ENCODE peak calls at places on chromosome 17, in four cellular contexts. E is heart right ventricle, B is thoracic aorta, F is A549. D is an unnamed sample.

GRCh38 chr17:78915872-78916632 is 9.1 kb downstream of the TIMP2 start:
- DNase-seq in B (no peak), E (peak), F (peak), D (peak)

GRCh38 chr17:82938486-82939212 is 98.8 kb upstream of the ZNF750 start:
- DNase-seq in E (no peak), B (no peak), F (no peak), D (no peak)

GRCh38 chr17:74147966-74148365 is 55.5 kb upstream of the RPL38 start:
- DNase-seq in E (no peak), F (no peak), B (no peak), D (no peak)

GRCh38 chr17:65865715-65866425 is 304.4 kb upstream of the AXIN2 start:
- DNase-seq in F (no peak), B (no peak), E (no peak), D (no peak)

GRCh38 chr17:74461646-74462045 is 4.8 kb upstream of the CD300A start:
- DNase-seq in B (no peak), E (no peak), F (no peak), D (no peak)

GRCh38 chr17:40290629-40291296 is 3.1 kb downstream of the CDC6 start:
- DNase-seq in F (peak), E (peak), B (no peak), D (peak)

GRCh38 chr17:74772071-74772470 is 4.1 kb downstream of the NAT9 start:
- DNase-seq in F (no peak), B (no peak), E (no peak), D (no peak)

GRCh38 chr17:73119631-73120030 is 27.1 kb upstream of the SLC39A11 start:
- DNase-seq in E (no peak), F (no peak), B (no peak), D (no peak)

GRCh38 chr17:2083613-2084128 is 28.8 kb downstream of the HIC1 start:
- DNase-seq in F (peak), E (no peak), B (no peak), D (no peak)

GRCh38 chr17:1177099-1177996 is 2.4 kb downstream of the ABR start:
- DNase-seq in E (peak), F (no peak), B (no peak), D (peak)

GRCh38 chr17:31687505-31688126 is 171.4 kb downstream of the COPRS start:
- DNase-seq in F (no peak), E (no peak), B (no peak), D (no peak)

GRCh38 chr17:9465216-9465921 is 110.3 kb downstream of the STX8 start:
- DNase-seq in F (no peak), E (no peak), B (no peak), D (peak)

GRCh38 chr17:67481808-67482207 is 104.7 kb downstream of the PITPNC1 start:
- DNase-seq in E (no peak), B (no peak), F (no peak), D (peak)

GRCh38 chr17:45402916-45403315 is 29.8 kb downstream of the ARHGAP27 start:
- DNase-seq in F (no peak), E (no peak), B (no peak), D (no peak)

GRCh38 chr17:13843862-13844640 is 225.3 kb upstream of the COX10 start:
- DNase-seq in F (no peak), B (no peak), E (no peak), D (no peak)

GRCh38 chr17:17694229-17695081 is 13.2 kb downstream of the RAI1 start:
- DNase-seq in E (peak), F (peak), B (peak), D (peak)

GRCh38 chr17:8186787-8187516 is 3.0 kb downstream of the BORCS6 start:
- DNase-seq in F (peak), B (peak), E (peak), D (peak)

GRCh38 chr17:29393451-29393850 is 3.3 kb downstream of the TAOK1 start:
- DNase-seq in F (no peak), B (no peak), E (no peak), D (peak)

GRCh38 chr17:80882926-80883685 is 108.5 kb upstream of the CHMP6 start:
- DNase-seq in B (no peak), F (no peak), E (no peak), D (no peak)

GRCh38 chr17:10316986-10317834 is 55.6 kb downstream of the MYH13 start:
- DNase-seq in F (peak), B (peak), E (peak), D (no peak)

GRCh38 chr17:1222321-1222720 is 42.5 kb upstream of the ABR start:
- DNase-seq in B (no peak), E (no peak), F (no peak), D (no peak)

GRCh38 chr17:77182205-77182604 is 41.4 kb downstream of the SEC14L1 start:
- DNase-seq in F (no peak), E (no peak), B (no peak), D (no peak)

GRCh38 chr17:35537569-35538209 is at the start of gene SLFN12L:
- DNase-seq in B (no peak), E (no peak), F (no peak), D (no peak)

GRCh38 chr17:30344283-30345088 is 10.6 kb upstream of the TMIGD1 start:
- DNase-seq in B (no peak), E (peak), F (peak), D (peak)

GRCh38 chr17:78558181-78558850 is 18.9 kb downstream of the DNAH17 start:
- DNase-seq in F (peak), E (no peak), B (no peak), D (peak)

GRCh38 chr17:14776791-14777190 is 475.9 kb downstream of the HS3ST3B1 start:
- DNase-seq in F (no peak), E (no peak), B (no peak), D (no peak)

GRCh38 chr17:73991260-73991659 is 212.2 kb upstream of the RPL38 start:
- DNase-seq in B (no peak), F (no peak), E (no peak), D (no peak)

GRCh38 chr17:535165-535564 is 179.5 kb downstream of the VPS53 start:
- DNase-seq in E (no peak), F (no peak), B (no peak), D (no peak)

GRCh38 chr17:67487506-67487905 is 110.4 kb downstream of the PITPNC1 start:
- DNase-seq in B (no peak), F (no peak), E (no peak), D (peak)

GRCh38 chr17:43308999-43309398 is 75.2 kb upstream of the RNU2-1 start:
- DNase-seq in F (no peak), E (no peak), B (no peak), D (no peak)
- H3K4me3 ChIP-seq in F (no peak), E (no peak), B (no peak), D (no peak)

GRCh38 chr17:61135782-61136181 is 263.9 kb upstream of the TBX2 start:
- DNase-seq in B (no peak), E (no peak), F (no peak), D (no peak)
- TF ChIP-seq CTCF in B (no peak), E (no peak), F (no peak), D (no peak)

DNA sequence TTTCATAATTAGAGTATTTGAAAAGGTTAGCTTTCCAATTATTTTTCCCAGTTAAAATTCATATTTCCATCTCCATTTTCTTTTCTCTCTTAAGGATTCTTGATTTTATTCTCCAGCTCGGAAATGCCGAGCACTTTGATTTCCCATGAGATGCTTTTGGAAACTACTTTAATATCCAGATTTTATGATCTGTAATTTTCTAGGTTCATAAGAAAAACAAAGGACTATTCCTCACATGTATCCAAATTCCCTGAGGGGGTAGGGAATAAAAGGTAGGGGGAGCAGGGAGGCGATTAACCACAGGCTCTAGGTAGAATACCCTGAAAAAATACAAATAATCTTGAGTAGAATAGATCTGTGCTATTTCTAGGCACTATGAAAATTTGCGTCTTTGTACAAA is 938 bp downstream of the RNF43 start:
- DNase-seq in E (no peak), B (no peak), F (no peak), D (no peak)
- H3K4me3 ChIP-seq in E (peak), B (no peak), F (peak), D (no peak)

DNA sequence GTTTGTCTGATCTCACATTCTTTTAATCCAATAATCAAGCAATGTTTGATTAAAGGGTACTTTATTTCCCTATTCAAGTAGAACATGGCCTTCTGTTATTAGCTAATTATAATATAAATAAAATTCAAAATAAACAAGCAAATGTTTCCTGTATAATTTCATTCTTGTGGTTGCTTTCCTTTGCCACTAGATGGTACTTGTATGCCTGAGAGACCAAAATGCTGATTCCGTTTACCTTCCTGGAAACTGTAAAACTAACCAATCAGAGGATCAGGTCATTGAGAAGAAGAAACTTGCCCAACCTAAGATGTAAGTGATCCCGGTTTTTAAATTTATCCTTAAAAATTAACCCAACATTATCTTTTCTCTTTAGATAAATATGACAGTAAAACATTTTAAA is 8.1 kb upstream of the ABCA5 start:
- DNase-seq in E (no peak), B (no peak), F (peak), D (peak)
- TF ChIP-seq CTCF in E (peak), B (no peak), F (peak), D (peak)

DNA sequence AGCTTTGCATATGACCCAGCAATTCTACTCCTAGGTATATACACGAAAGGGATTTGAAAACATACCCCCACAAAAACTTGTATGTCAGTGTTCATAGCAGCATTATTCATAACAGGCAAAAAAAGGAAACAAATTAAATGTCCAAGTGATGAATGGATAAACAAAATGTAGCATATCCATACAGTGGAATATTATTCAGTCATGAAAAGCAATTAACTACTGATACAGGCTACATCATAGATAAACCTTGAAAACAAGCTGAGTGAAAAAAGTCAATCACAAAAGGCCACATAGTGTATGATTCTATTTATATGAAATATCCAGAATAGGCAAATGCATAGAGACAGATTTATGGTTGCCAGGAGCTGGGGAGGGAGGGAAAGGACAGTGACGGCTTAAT is 676 bp downstream of the EME1 start:
- DNase-seq in B (no peak), F (no peak), E (no peak), D (no peak)
- H3K4me3 ChIP-seq in B (no peak), F (peak), E (peak), D (peak)

DNA sequence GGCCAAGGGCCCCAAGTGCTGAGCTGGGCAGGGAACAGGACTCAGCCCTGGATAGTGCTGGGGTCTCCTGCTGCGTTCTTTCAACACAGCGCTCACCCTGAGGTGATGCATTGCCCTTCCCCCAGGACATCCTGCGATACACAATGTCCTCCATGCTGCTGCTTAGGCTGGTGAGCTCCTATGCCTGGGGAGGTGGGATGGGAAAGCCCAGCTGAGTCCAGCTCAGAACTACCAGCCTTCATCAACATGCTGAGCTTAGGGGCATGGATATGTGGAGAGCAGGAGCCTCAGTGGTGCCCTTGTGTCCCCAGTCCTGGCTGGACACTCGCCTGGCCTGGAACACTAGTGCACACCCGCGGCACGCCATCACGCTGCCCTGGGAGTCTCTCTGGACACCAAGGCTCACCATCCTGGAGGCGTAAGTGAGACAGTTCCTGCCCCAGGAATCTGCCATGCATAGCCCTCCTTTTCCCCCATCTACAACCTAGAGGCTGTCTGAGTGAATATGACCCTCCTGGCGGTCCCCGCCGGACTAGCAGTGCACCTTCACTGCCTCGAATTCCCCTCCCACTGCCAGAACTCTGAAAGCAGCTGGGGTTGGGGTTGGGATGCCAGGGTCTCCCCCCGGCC is 710 bp downstream of the ZACN start:
- DNase-seq in B (no peak), F (no peak), E (no peak), D (peak)
- TF ChIP-seq CTCF in B (no peak), F (no peak), E (no peak), D (no peak)